ENCODE peak calls at places on chromosomes 2 and 18, in seven cellular contexts. One of them, this sample, is unnamed.

GRCh38 chr2:191230174-191230573 is 15.0 kb upstream of the MYO1B start:
- DNase-seq in astrocyte: peak; percentile 98
- DNase-seq in cardiac fibroblast: peak; percentile 85
- DNase-seq in BJ: peak; percentile 89
- DNase-seq in tibial artery: no peak
- DNase-seq in upper lobe of left lung: no peak
- DNase-seq in effector memory CD4-positive, alpha-beta T cell: no peak
- DNase-seq in this sample: peak; percentile 95

GRCh38 chr18:13446581-13447470 is 228.3 kb downstream of the LDLRAD4 start:
- DNase-seq in cardiac fibroblast: no peak
- DNase-seq in upper lobe of left lung: no peak
- DNase-seq in tibial artery: no peak
- DNase-seq in effector memory CD4-positive, alpha-beta T cell: no peak
- DNase-seq in astrocyte: no peak
- DNase-seq in BJ: no peak
- DNase-seq in this sample: no peak

GRCh38 chr2:42436370-42436769 is 57.4 kb downstream of the KCNG3 start:
- DNase-seq in cardiac fibroblast: no peak
- DNase-seq in effector memory CD4-positive, alpha-beta T cell: no peak
- DNase-seq in tibial artery: no peak
- DNase-seq in upper lobe of left lung: no peak
- DNase-seq in BJ: no peak
- DNase-seq in astrocyte: no peak
- DNase-seq in this sample: no peak

GRCh38 chr2:135791418-135792190 is 45.4 kb downstream of the LCT start:
- DNase-seq in tibial artery: no peak
- DNase-seq in effector memory CD4-positive, alpha-beta T cell: no peak
- DNase-seq in astrocyte: peak; percentile 64
- DNase-seq in upper lobe of left lung: no peak
- DNase-seq in cardiac fibroblast: peak; percentile 37
- DNase-seq in BJ: no peak
- DNase-seq in this sample: peak; percentile 17

GRCh38 chr2:147862859-147863516 is 18.2 kb downstream of the ACVR2A start:
- DNase-seq in astrocyte: peak; percentile 6
- DNase-seq in tibial artery: no peak
- DNase-seq in upper lobe of left lung: no peak
- DNase-seq in BJ: no peak
- DNase-seq in cardiac fibroblast: no peak
- DNase-seq in effector memory CD4-positive, alpha-beta T cell: no peak
- DNase-seq in this sample: no peak

GRCh38 chr18:42977982-42978595 is 137.4 kb downstream of the RIT2 start:
- DNase-seq in BJ: no peak
- DNase-seq in cardiac fibroblast: no peak
- DNase-seq in upper lobe of left lung: no peak
- DNase-seq in tibial artery: no peak
- DNase-seq in effector memory CD4-positive, alpha-beta T cell: no peak
- DNase-seq in astrocyte: no peak
- DNase-seq in this sample: no peak

GRCh38 chr18:7272268-7273049 is 41.6 kb downstream of the LRRC30 start:
- DNase-seq in astrocyte: peak; percentile 56
- DNase-seq in upper lobe of left lung: peak; percentile 59
- DNase-seq in tibial artery: peak; percentile 61
- DNase-seq in BJ: no peak
- DNase-seq in effector memory CD4-positive, alpha-beta T cell: no peak
- DNase-seq in cardiac fibroblast: peak; percentile 89
- DNase-seq in this sample: peak; percentile 30

GRCh38 chr2:196160101-196160500 is 11.3 kb downstream of the STK17B start:
- DNase-seq in upper lobe of left lung: no peak
- DNase-seq in tibial artery: peak; percentile 30
- DNase-seq in BJ: peak; percentile 65
- DNase-seq in astrocyte: peak; percentile 94
- DNase-seq in effector memory CD4-positive, alpha-beta T cell: peak; percentile 62
- DNase-seq in cardiac fibroblast: peak; percentile 93
- DNase-seq in this sample: peak; percentile 87

GRCh38 chr2:3481011-3481400 is 38.3 kb downstream of the ADI1 start:
- DNase-seq in astrocyte: no peak
- DNase-seq in effector memory CD4-positive, alpha-beta T cell: no peak
- DNase-seq in tibial artery: no peak
- DNase-seq in BJ: no peak
- DNase-seq in upper lobe of left lung: no peak
- DNase-seq in cardiac fibroblast: no peak
- DNase-seq in this sample: no peak

GRCh38 chr18:58297198-58297597 is 253.2 kb downstream of the NEDD4L start:
- DNase-seq in astrocyte: peak; percentile 74
- DNase-seq in cardiac fibroblast: peak; percentile 13
- DNase-seq in tibial artery: no peak
- DNase-seq in BJ: peak; percentile 31
- DNase-seq in effector memory CD4-positive, alpha-beta T cell: no peak
- DNase-seq in upper lobe of left lung: no peak
- DNase-seq in this sample: no peak

GRCh38 chr18:57811477-57812125 is 8.5 kb upstream of the ATP8B1 start:
- DNase-seq in tibial artery: no peak
- DNase-seq in effector memory CD4-positive, alpha-beta T cell: no peak
- DNase-seq in upper lobe of left lung: no peak
- DNase-seq in BJ: no peak
- DNase-seq in astrocyte: no peak
- DNase-seq in cardiac fibroblast: no peak
- DNase-seq in this sample: no peak

GRCh38 chr18:79962835-79963657 is 1.4 kb upstream of the HSBP1L1 start:
- DNase-seq in tibial artery: no peak
- DNase-seq in upper lobe of left lung: no peak
- DNase-seq in astrocyte: no peak
- DNase-seq in BJ: no peak
- DNase-seq in effector memory CD4-positive, alpha-beta T cell: peak; percentile 43
- DNase-seq in cardiac fibroblast: no peak
- DNase-seq in this sample: no peak

GRCh38 chr2:133972786-133973185 is 281.1 kb upstream of the MGAT5 start:
- DNase-seq in cardiac fibroblast: peak; percentile 29
- DNase-seq in upper lobe of left lung: no peak
- DNase-seq in tibial artery: peak; percentile 36
- DNase-seq in effector memory CD4-positive, alpha-beta T cell: no peak
- DNase-seq in astrocyte: peak; percentile 40
- DNase-seq in BJ: peak; percentile 29
- DNase-seq in this sample: no peak

GRCh38 chr2:11698009-11698922 is 28.3 kb upstream of the NTSR2 start:
- DNase-seq in cardiac fibroblast: peak; percentile 78
- DNase-seq in BJ: no peak
- DNase-seq in astrocyte: peak; percentile 68
- DNase-seq in effector memory CD4-positive, alpha-beta T cell: no peak
- DNase-seq in upper lobe of left lung: peak; percentile 84
- DNase-seq in tibial artery: peak; percentile 74
- DNase-seq in this sample: peak; percentile 78

GRCh38 chr18:3579701-3580100 is 129.7 kb downstream of the TGIF1 start:
- DNase-seq in BJ: peak; percentile 80
- DNase-seq in cardiac fibroblast: peak; percentile 89
- DNase-seq in tibial artery: no peak
- DNase-seq in effector memory CD4-positive, alpha-beta T cell: no peak
- DNase-seq in upper lobe of left lung: no peak
- DNase-seq in astrocyte: peak; percentile 98
- DNase-seq in this sample: peak; percentile 93

GRCh38 chr2:64474200-64474630 is 20.3 kb downstream of the LGALSL start:
- DNase-seq in upper lobe of left lung: no peak
- DNase-seq in BJ: no peak
- DNase-seq in effector memory CD4-positive, alpha-beta T cell: no peak
- DNase-seq in cardiac fibroblast: no peak
- DNase-seq in tibial artery: no peak
- DNase-seq in astrocyte: no peak
- DNase-seq in this sample: no peak

GRCh38 chr2:159684796-159685195 is 27.5 kb upstream of the MARCHF7 start:
- DNase-seq in effector memory CD4-positive, alpha-beta T cell: no peak
- DNase-seq in astrocyte: peak; percentile 73
- DNase-seq in tibial artery: no peak
- DNase-seq in cardiac fibroblast: peak; percentile 57
- DNase-seq in BJ: no peak
- DNase-seq in upper lobe of left lung: no peak
- DNase-seq in this sample: peak; percentile 24

GRCh38 chr2:138155304-138155703 is 191.0 kb downstream of the HNMT start:
- DNase-seq in astrocyte: no peak
- DNase-seq in tibial artery: no peak
- DNase-seq in effector memory CD4-positive, alpha-beta T cell: no peak
- DNase-seq in BJ: no peak
- DNase-seq in cardiac fibroblast: no peak
- DNase-seq in upper lobe of left lung: no peak
- DNase-seq in this sample: no peak

GRCh38 chr2:48305569-48305968 is 224.4 kb upstream of the STON1 start:
- DNase-seq in astrocyte: no peak
- DNase-seq in cardiac fibroblast: no peak
- DNase-seq in upper lobe of left lung: no peak
- DNase-seq in effector memory CD4-positive, alpha-beta T cell: no peak
- DNase-seq in tibial artery: no peak
- DNase-seq in BJ: no peak
- DNase-seq in this sample: no peak

GRCh38 chr2:188291142-188291616 is 495 bp upstream of the GULP1 start:
- DNase-seq in cardiac fibroblast: peak; percentile 26
- DNase-seq in astrocyte: peak; percentile 2
- DNase-seq in upper lobe of left lung: no peak
- DNase-seq in BJ: no peak
- DNase-seq in tibial artery: no peak
- DNase-seq in effector memory CD4-positive, alpha-beta T cell: no peak
- DNase-seq in this sample: no peak
- H3K4me3 ChIP-seq in cardiac fibroblast: peak overlapping the region; percentile 70
- H3K4me3 ChIP-seq in astrocyte: peak overlapping the region; percentile 84
- H3K4me3 ChIP-seq in upper lobe of left lung: peak overlapping the region; percentile 71
- H3K4me3 ChIP-seq in BJ: peak overlapping the region; percentile 91
- H3K4me3 ChIP-seq in tibial artery: peak overlapping the region; percentile 74
- H3K4me3 ChIP-seq in effector memory CD4-positive, alpha-beta T cell: no peak overlapping the region
- H3K4me3 ChIP-seq in this sample: peak overlapping the region; percentile 79

GRCh38 chr2:71570951-71571460 is 117.6 kb downstream of the DYSF start:
- DNase-seq in cardiac fibroblast: no peak
- DNase-seq in tibial artery: no peak
- DNase-seq in astrocyte: no peak
- DNase-seq in upper lobe of left lung: no peak
- DNase-seq in effector memory CD4-positive, alpha-beta T cell: no peak
- DNase-seq in BJ: no peak
- DNase-seq in this sample: no peak
- H3K4me3 ChIP-seq in cardiac fibroblast: no peak overlapping the region
- H3K4me3 ChIP-seq in tibial artery: no peak overlapping the region
- H3K4me3 ChIP-seq in astrocyte: no peak overlapping the region
- H3K4me3 ChIP-seq in upper lobe of left lung: no peak overlapping the region
- H3K4me3 ChIP-seq in effector memory CD4-positive, alpha-beta T cell: no peak overlapping the region
- H3K4me3 ChIP-seq in BJ: no peak overlapping the region
- H3K4me3 ChIP-seq in this sample: no peak overlapping the region

GRCh38 chr2:105753380-105753779 is 8.7 kb downstream of the NCK2 start:
- DNase-seq in cardiac fibroblast: no peak
- DNase-seq in upper lobe of left lung: no peak
- DNase-seq in effector memory CD4-positive, alpha-beta T cell: no peak
- DNase-seq in astrocyte: no peak
- DNase-seq in BJ: no peak
- DNase-seq in tibial artery: no peak
- DNase-seq in this sample: no peak
- H3K4me3 ChIP-seq in cardiac fibroblast: no peak overlapping the region
- H3K4me3 ChIP-seq in upper lobe of left lung: no peak overlapping the region
- H3K4me3 ChIP-seq in effector memory CD4-positive, alpha-beta T cell: peak overlapping the region; percentile 9
- H3K4me3 ChIP-seq in astrocyte: no peak overlapping the region
- H3K4me3 ChIP-seq in BJ: no peak overlapping the region
- H3K4me3 ChIP-seq in tibial artery: no peak overlapping the region
- H3K4me3 ChIP-seq in this sample: no peak overlapping the region

GRCh38 chr2:4963106-4963505 is 729.1 kb upstream of the SOX11 start:
- DNase-seq in astrocyte: no peak
- DNase-seq in upper lobe of left lung: no peak
- DNase-seq in tibial artery: no peak
- DNase-seq in cardiac fibroblast: no peak
- DNase-seq in BJ: no peak
- DNase-seq in effector memory CD4-positive, alpha-beta T cell: no peak
- DNase-seq in this sample: no peak
- H3K4me3 ChIP-seq in astrocyte: no peak overlapping the region
- H3K4me3 ChIP-seq in upper lobe of left lung: no peak overlapping the region
- H3K4me3 ChIP-seq in tibial artery: no peak overlapping the region
- H3K4me3 ChIP-seq in cardiac fibroblast: no peak overlapping the region
- H3K4me3 ChIP-seq in BJ: no peak overlapping the region
- H3K4me3 ChIP-seq in effector memory CD4-positive, alpha-beta T cell: no peak overlapping the region
- H3K4me3 ChIP-seq in this sample: no peak overlapping the region

This sample was measured in skeletal muscle cell.